ENCODE peak calls at places on chromosome 17, in ten cellular contexts. S is ovary; O is CD8-positive, alpha-beta memory T cell; Q is NCI-H524; I is NB4; V is GM03348; Z is NCI-H1436; R is activated CD4-positive, alpha-beta T cell treated with anti-CD3 and anti-CD28 coated beads, Interleukin-2, amount 50 U/mL, for 1 hour; H is NCI-H510A treated with DMSO at 0.1 percent for 48 hours; X is left ventricle myocardium inferior. C is an unnamed sample.

GRCh38 chr17:63961355-63962207 is 11.1 kb downstream of the SCN4A start:
- DNase-seq in I (peak), O (no peak), Q (no peak), R (peak), X (peak), S (peak), V (peak), H (no peak), Z (no peak), C (peak)

GRCh38 chr17:65670667-65671371 is 109.4 kb upstream of the AXIN2 start:
- DNase-seq in R (no peak), Q (no peak), X (no peak), Z (no peak), S (no peak), O (no peak), H (peak), I (no peak), V (no peak), C (no peak)

GRCh38 chr17:29838961-29839360 is 91.1 kb downstream of the SSH2 start:
- DNase-seq in V (peak), H (no peak), S (no peak), X (no peak), R (no peak), I (no peak), Q (peak), Z (no peak), O (no peak), C (peak)

GRCh38 chr17:58120195-58120822 is 27.9 kb upstream of the OR4D1 start:
- DNase-seq in V (peak), S (no peak), O (peak), H (no peak), X (no peak), Z (no peak), I (peak), Q (no peak), R (peak), C (peak)

GRCh38 chr17:73939808-73940207 is 263.7 kb upstream of the RPL38 start:
- DNase-seq in R (no peak), Q (no peak), O (no peak), H (peak), X (no peak), V (no peak), Z (no peak), I (no peak), S (no peak), C (no peak)

GRCh38 chr17:37608369-37609169 is 649 bp downstream of the SYNRG start:
- DNase-seq in X (no peak), O (peak), H (peak), R (no peak), V (peak), Z (peak), S (no peak), Q (peak), I (peak), C (peak)

GRCh38 chr17:1047177-1047885 is 50.4 kb downstream of the TIMM22 start:
- DNase-seq in R (no peak), I (no peak), X (peak), V (no peak), H (no peak), Q (peak), O (no peak), Z (no peak), S (no peak), C (no peak)

GRCh38 chr17:81509687-81510523 is 2.7 kb downstream of the ACTG1 start:
- DNase-seq in Q (no peak), I (peak), H (no peak), R (no peak), S (no peak), V (no peak), X (no peak), Z (no peak), O (peak), C (no peak)

GRCh38 chr17:59361916-59362810 is 30.7 kb downstream of the YPEL2 start:
- DNase-seq in O (peak), V (peak), X (no peak), S (no peak), Z (no peak), R (peak), H (peak), I (no peak), Q (no peak), C (peak)

GRCh38 chr17:40329981-40330794 is 21.2 kb downstream of the RARA start:
- DNase-seq in S (no peak), X (peak), H (peak), Z (no peak), I (peak), O (peak), Q (peak), V (no peak), R (no peak), C (no peak)

GRCh38 chr17:80805032-80805751 is 186.4 kb upstream of the CHMP6 start:
- DNase-seq in H (no peak), S (no peak), R (no peak), X (no peak), Z (no peak), O (no peak), V (no peak), I (no peak), Q (no peak), C (peak)

GRCh38 chr17:32784113-32784512 is 92.8 kb downstream of the MYO1D start:
- DNase-seq in R (no peak), Q (no peak), O (no peak), Z (no peak), X (no peak), I (no peak), S (no peak), V (no peak), H (no peak), C (no peak)

C was measured in fibroblast of gingiva.